ENCODE peak calls at places on chromosomes 2 and 18, in nine cellular contexts. G is Peyer's patch; P is naive thymus-derived CD4-positive, alpha-beta T cell; U is GM12865; J is spleen; F is Karpas-422; D is tibial nerve; T is psoas muscle; L is fibroblast of mammary gland. M is an unnamed sample.

GRCh38 chr2:127453392-127454171 is 35.4 kb downstream of the PROC start:
- DNase-seq in G (no peak), P (no peak), U (peak; percentile 6), J (no peak), F (peak; percentile 55), D (no peak), T (no peak), L (peak; percentile 6), M (no peak)

GRCh38 chr2:147945660-147946059 is 74.9 kb downstream of the ORC4 start:
- DNase-seq in G (no peak), P (no peak), U (no peak), J (no peak), F (no peak), D (no peak), T (no peak), L (peak; percentile 10), M (no peak)

GRCh38 chr2:207248702-207249355 is 83.1 kb upstream of the KLF7 start:
- DNase-seq in G (no peak), P (no peak), U (no peak), J (no peak), F (no peak), D (no peak), T (no peak), L (peak; percentile 34), M (no peak)

GRCh38 chr2:156125018-156125417 is 207.5 kb downstream of the NR4A2 start:
- DNase-seq in G (no peak), P (no peak), U (no peak), J (no peak), F (no peak), D (no peak), T (no peak), L (no peak), M (no peak)

GRCh38 chr2:173191601-173192000 is 116.0 kb downstream of the MAP3K20 start:
- DNase-seq in G (no peak), P (no peak), U (no peak), J (no peak), F (no peak), D (no peak), T (no peak), L (peak; percentile 53), M (no peak)

GRCh38 chr2:223262946-223263345 is 211.0 kb downstream of the KCNE4 start:
- DNase-seq in G (no peak), P (no peak), U (peak; percentile 2), J (no peak), F (no peak), D (no peak), T (no peak), L (peak; percentile 20), M (no peak)

GRCh38 chr2:145199832-145200231 is 679.9 kb upstream of the ZEB2 start:
- DNase-seq in G (no peak), P (no peak), U (no peak), J (no peak), F (no peak), D (no peak), T (no peak), L (no peak), M (no peak)

GRCh38 chr18:49431563-49431962 is 28.9 kb downstream of the DYM start:
- DNase-seq in G (no peak), P (no peak), U (no peak), J (no peak), F (no peak), D (no peak), T (no peak), L (no peak), M (no peak)

GRCh38 chr2:8389373-8390108 is 292.3 kb upstream of the ID2 start:
- DNase-seq in G (no peak), P (no peak), U (no peak), J (no peak), F (no peak), D (no peak), T (no peak), L (peak; percentile 43), M (peak; percentile 16)

GRCh38 chr18:74748809-74749208 is 151.1 kb downstream of the ZNF407 start:
- DNase-seq in G (no peak), P (no peak), U (no peak), J (no peak), F (no peak), D (no peak), T (no peak), L (no peak), M (no peak)

GRCh38 chr2:204880928-204881327 is 335.7 kb downstream of the PARD3B start:
- DNase-seq in G (no peak), P (no peak), U (no peak), J (no peak), F (no peak), D (no peak), T (no peak), L (no peak), M (no peak)

GRCh38 chr2:28558918-28559317 is 63.1 kb downstream of the PLB1 start:
- DNase-seq in G (no peak), P (no peak), U (no peak), J (no peak), F (no peak), D (no peak), T (no peak), L (peak; percentile 35), M (no peak)

GRCh38 chr18:24033644-24034412 is 19.3 kb downstream of the TTC39C start:
- DNase-seq in G (no peak), P (no peak), U (no peak), J (no peak), F (no peak), D (no peak), T (no peak), L (no peak), M (no peak)

GRCh38 chr18:52333860-52334259 is 6.1 kb upstream of the DCC start:
- DNase-seq in G (no peak), P (no peak), U (peak; percentile 38), J (no peak), F (no peak), D (no peak), T (no peak), L (no peak), M (no peak)

GRCh38 chr2:58215429-58215828 is 25.7 kb downstream of the FANCL start:
- DNase-seq in G (no peak), P (no peak), U (no peak), J (no peak), F (no peak), D (no peak), T (no peak), L (peak; percentile 38), M (peak; percentile 21)

GRCh38 chr2:1986598-1986997 is 242.3 kb upstream of the PXDN start:
- DNase-seq in G (no peak), P (no peak), U (no peak), J (no peak), F (no peak), D (no peak), T (no peak), L (no peak), M (no peak)

GRCh38 chr18:76476665-76477561 is 18.1 kb downstream of the ZNF516 start:
- DNase-seq in G (no peak), P (no peak), U (peak; percentile 75), J (no peak), F (peak; percentile 56), D (no peak), T (no peak), L (peak; percentile 96), M (peak; percentile 76)
- H3K4me3 ChIP-seq in G (peak overlapping the region; percentile 35), P (no peak overlapping the region), U (peak overlapping the region; percentile 59), J (peak overlapping the region; percentile 10), F (no peak overlapping the region), D (peak overlapping the region; percentile 13), T (peak overlapping the region; percentile 60), L (peak overlapping the region; percentile 41), M (peak overlapping the region; percentile 58)

GRCh38 chr18:60372598-60372997 is at the start of gene MC4R:
- DNase-seq in G (no peak), P (no peak), U (no peak), J (no peak), F (no peak), D (no peak), T (no peak), L (peak; percentile 38), M (peak; percentile 64)
- H3K4me3 ChIP-seq in G (no peak within 1 kb of the TSS), P (no peak within 1 kb of the TSS), U (no peak within 1 kb of the TSS), J (no peak within 1 kb of the TSS), F (no peak within 1 kb of the TSS), D (no peak within 1 kb of the TSS), T (no peak within 1 kb of the TSS), L (no peak within 1 kb of the TSS), M (peak within 1 kb of the TSS; percentile 35)

DNA sequence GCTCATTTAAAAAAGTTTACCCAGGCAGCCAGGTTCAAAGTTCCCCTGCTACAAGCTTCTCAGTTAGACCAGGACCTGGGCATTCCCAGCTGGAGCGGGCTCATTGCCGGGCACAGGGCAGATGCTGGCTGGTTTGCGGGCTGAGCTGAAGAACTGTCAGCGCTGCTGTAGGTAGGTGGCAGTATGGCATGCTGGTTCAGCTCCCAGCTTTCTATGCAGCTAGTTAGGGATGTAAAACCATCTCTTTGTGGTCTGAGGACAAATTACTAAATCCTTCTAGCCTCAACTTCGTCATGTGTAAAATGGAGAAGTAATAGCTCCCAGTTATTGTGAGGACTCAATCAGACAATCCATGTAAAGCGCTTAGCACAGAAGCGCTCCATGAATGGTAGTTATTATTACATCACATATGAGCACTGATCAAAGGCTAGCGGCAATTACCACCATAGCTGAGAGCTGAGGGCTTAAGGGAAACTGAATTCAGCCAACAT is 2.4 kb upstream of the LDLRAD4 start:
- DNase-seq in G (peak; percentile 41), P (peak; percentile 41), U (peak; percentile 39), J (no peak), F (peak; percentile 74), D (no peak), T (peak; percentile 56), L (peak; percentile 54), M (peak; percentile 57)
- H3K4me3 ChIP-seq in G (peak overlapping the region; percentile 90), P (peak overlapping the region; percentile 48), U (no peak overlapping the region), J (no peak overlapping the region), F (no peak overlapping the region), D (no peak overlapping the region), T (peak overlapping the region; percentile 19), L (no peak overlapping the region), M (no peak overlapping the region)

GRCh38 chr2:17542471-17542870 is 2.0 kb downstream of the VSNL1 start:
- DNase-seq in G (no peak), P (no peak), U (no peak), J (no peak), F (no peak), D (no peak), T (no peak), L (no peak), M (no peak)

GRCh38 chr2:17539993-17540812 is at the start of gene VSNL1:
- DNase-seq in G (peak; percentile 16), P (no peak), U (peak; percentile 24), J (peak; percentile 67), F (no peak), D (peak; percentile 39), T (peak; percentile 63), L (peak; percentile 30), M (peak; percentile 69)

GRCh38 chr2:17540813-17541513 is 467 bp downstream of the VSNL1 start:
- DNase-seq in G (no peak), P (no peak), U (no peak), J (no peak), F (no peak), D (no peak), T (no peak), L (peak; percentile 5), M (no peak)

GRCh38 chr2:17543131-17543660 is 2.7 kb downstream of the VSNL1 start:
- DNase-seq in G (no peak), P (no peak), U (no peak), J (no peak), F (no peak), D (no peak), T (no peak), L (no peak), M (no peak)

DNA sequence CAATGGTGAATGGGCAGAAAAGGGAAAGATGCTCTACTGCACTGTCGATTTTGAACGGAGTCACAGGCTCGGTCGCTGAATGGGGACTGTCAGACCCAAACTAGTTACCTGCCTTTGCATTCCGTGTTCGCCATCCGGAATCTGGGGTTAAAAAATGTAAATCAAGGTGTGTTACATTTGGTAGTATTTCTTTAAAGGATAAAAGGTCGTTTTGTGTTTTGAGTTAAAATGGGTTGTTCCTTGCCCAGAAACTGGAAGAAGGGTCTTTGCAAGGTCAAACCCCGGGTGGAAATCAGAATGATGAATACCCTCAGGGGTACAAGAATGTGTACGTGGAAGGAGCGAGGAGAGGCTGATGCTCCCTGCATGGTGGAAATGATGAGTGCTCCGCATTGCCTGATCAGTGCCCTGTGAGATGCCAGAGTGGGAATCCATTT is 1.0 kb downstream of the VSNL1 start:
- DNase-seq in G (no peak), P (no peak), U (no peak), J (no peak), F (no peak), D (no peak), T (no peak), L (no peak), M (no peak)
- H3K4me3 ChIP-seq in G (peak overlapping the region; percentile 44), P (no peak overlapping the region), U (no peak overlapping the region), J (no peak overlapping the region), F (no peak overlapping the region), D (no peak overlapping the region), T (peak overlapping the region; percentile 68), L (no peak overlapping the region), M (peak overlapping the region; percentile 69)